ENCODE peak calls at places on chromosomes 6 and 20, in six cellular contexts. M is heart left ventricle; A is activated CD4-positive, CD25-positive, alpha-beta regulatory T cell treated with anti-CD3 and anti-CD28 coated beads, Interleukin-2, amount 50 U/mL, for 24 hours; P is Panc1; F is stimulated activated naive CD8-positive, alpha-beta T cell treated with anti-CD3 and anti-CD28 coated beads, Interleukin-15, amount 100 ng/mL, for 72 hours; V is Right ventricle myocardium inferior. L is an unnamed sample.
A peak's percentile ranks its signal among the peaks of the same experiment; 100 is the strongest.

GRCh38 chr6:73666393-73666792 is 12.6 kb upstream of the SLC17A5 start:
- ATAC-seq in M (no peak), A (no peak), P (no peak), F (no peak), V (no peak), L (no peak)

GRCh38 chr20:49501917-49502316 is 19.4 kb upstream of the KCNB1 start:
- ATAC-seq in M (no peak), A (no peak), P (peak; percentile 71), F (no peak), V (peak; percentile 39), L (no peak)

GRCh38 chr6:5099537-5099936 is 14.4 kb downstream of the PPP1R3G start:
- ATAC-seq in M (no peak), A (no peak), P (no peak), F (no peak), V (no peak), L (no peak)

GRCh38 chr20:25136643-25137559 is 55.0 kb upstream of the VSX1 start:
- ATAC-seq in M (peak; percentile 98), A (no peak), P (peak; percentile 93), F (no peak), V (peak; percentile 94), L (peak; percentile 89)

GRCh38 chr6:166499350-166500163 is 86.9 kb downstream of the RAMACL start:
- ATAC-seq in M (no peak), A (peak; percentile 67), P (no peak), F (peak; percentile 83), V (no peak), L (no peak)

GRCh38 chr6:54193560-54193959 is 82.3 kb downstream of the MLIP start:
- ATAC-seq in M (no peak), A (no peak), P (no peak), F (no peak), V (no peak), L (no peak)

GRCh38 chr6:46207174-46207573 is 36.4 kb upstream of the ENPP5 start:
- ATAC-seq in M (peak; percentile 47), A (no peak), P (no peak), F (no peak), V (no peak), L (no peak)

GRCh38 chr20:48397689-48398005 is 430.2 kb downstream of the PREX1 start:
- ATAC-seq in M (no peak), A (no peak), P (no peak), F (no peak), V (no peak), L (no peak)

GRCh38 chr6:161105408-161105807 is 113.8 kb downstream of the MAP3K4 start:
- ATAC-seq in M (no peak), A (no peak), P (no peak), F (no peak), V (no peak), L (no peak)

GRCh38 chr20:56875052-56875663 is 246.1 kb downstream of the TFAP2C start:
- ATAC-seq in M (no peak), A (no peak), P (peak; percentile 91), F (no peak), V (no peak), L (peak; percentile 25)

GRCh38 chr6:116144590-116144989 is 18.7 kb upstream of the COL10A1 start:
- ATAC-seq in M (peak; percentile 64), A (no peak), P (no peak), F (no peak), V (peak; percentile 50), L (no peak)

GRCh38 chr6:134821914-134822862 is 127.7 kb downstream of the ALDH8A1 start:
- ATAC-seq in M (no peak), A (no peak), P (no peak), F (no peak), V (no peak), L (no peak)

GRCh38 chr6:69338431-69339162 is 458.2 kb downstream of the LMBRD1 start:
- ATAC-seq in M (no peak), A (no peak), P (no peak), F (no peak), V (no peak), L (no peak)

GRCh38 chr6:63193324-63193723 is 17.9 kb upstream of the FKBP1C start:
- ATAC-seq in M (no peak), A (no peak), P (no peak), F (no peak), V (no peak), L (no peak)

GRCh38 chr6:125129354-125129753 is 24.2 kb upstream of the TPD52L1 start:
- ATAC-seq in M (no peak), A (no peak), P (no peak), F (no peak), V (no peak), L (no peak)

GRCh38 chr20:32350421-32350820 is 7.7 kb upstream of the ASXL1 start:
- ATAC-seq in M (no peak), A (no peak), P (no peak), F (no peak), V (no peak), L (no peak)

GRCh38 chr6:47464052-47464451 is 13.5 kb upstream of the CD2AP start:
- ATAC-seq in M (no peak), A (no peak), P (no peak), F (no peak), V (no peak), L (no peak)

GRCh38 chr20:34459209-34459608 is 57.0 kb upstream of the DYNLRB1 start:
- ATAC-seq in M (no peak), A (no peak), P (no peak), F (no peak), V (peak; percentile 13), L (no peak)

GRCh38 chr6:116244284-116244683 is 9.6 kb downstream of the TSPYL4 start:
- ATAC-seq in M (no peak), A (no peak), P (no peak), F (no peak), V (no peak), L (no peak)

GRCh38 chr20:30610044-30610693 is 647.3 kb upstream of the DEFB115 start:
- ATAC-seq in M (peak; percentile 68), A (no peak), P (no peak), F (no peak), V (no peak), L (no peak)

GRCh38 chr6:21694168-21694567 is 100.6 kb downstream of the SOX4 start:
- ATAC-seq in M (no peak), A (no peak), P (no peak), F (no peak), V (no peak), L (no peak)

GRCh38 chr6:161101517-161101916 is 109.9 kb downstream of the MAP3K4 start:
- ATAC-seq in M (no peak), A (no peak), P (no peak), F (no peak), V (no peak), L (no peak)

GRCh38 chr6:110233769-110234374 is 53.6 kb downstream of the CDC40 start:
- ATAC-seq in M (peak; percentile 75), A (peak; percentile 88), P (peak; percentile 34), F (peak; percentile 92), V (peak; percentile 52), L (no peak)

GRCh38 chr6:184161-184695 is 108.1 kb upstream of the DUSP22 start:
- ATAC-seq in M (no peak), A (no peak), P (no peak), F (no peak), V (no peak), L (no peak)

L was measured in gastroesophageal sphincter.